ENCODE peak calls at places on chromosomes 7 and 10, in five cellular contexts. One of them, this sample, is unnamed.

GRCh38 chr10:125375210-125375609 is 214.8 kb upstream of the CTBP2 start:
- DNase-seq in transverse colon: no peak
- DNase-seq in DND-41: no peak
- DNase-seq in endodermal cell: no peak
- DNase-seq in foreskin keratinocyte: peak
- DNase-seq in this sample: peak

GRCh38 chr7:145643981-145644380 is 472.6 kb upstream of the CNTNAP2 start:
- DNase-seq in transverse colon: no peak
- DNase-seq in foreskin keratinocyte: no peak
- DNase-seq in DND-41: no peak
- DNase-seq in endodermal cell: no peak
- DNase-seq in this sample: no peak

GRCh38 chr7:36600869-36601530 is 123.3 kb downstream of the AOAH start:
- DNase-seq in transverse colon: no peak
- DNase-seq in DND-41: no peak
- DNase-seq in foreskin keratinocyte: peak
- DNase-seq in endodermal cell: no peak
- DNase-seq in this sample: peak

GRCh38 chr10:47231414-47231813 is 68.6 kb upstream of the GDF10 start:
- DNase-seq in transverse colon: no peak
- DNase-seq in foreskin keratinocyte: no peak
- DNase-seq in endodermal cell: peak
- DNase-seq in DND-41: no peak
- DNase-seq in this sample: no peak

GRCh38 chr7:28804990-28805389 is 153.1 kb downstream of the TRIL start:
- DNase-seq in DND-41: no peak
- DNase-seq in foreskin keratinocyte: no peak
- DNase-seq in transverse colon: no peak
- DNase-seq in endodermal cell: no peak
- DNase-seq in this sample: no peak

GRCh38 chr7:135795846-135796570 is 47.4 kb upstream of the FAM180A start:
- DNase-seq in transverse colon: no peak
- DNase-seq in foreskin keratinocyte: peak
- DNase-seq in DND-41: no peak
- DNase-seq in endodermal cell: peak
- DNase-seq in this sample: no peak

GRCh38 chr10:103736763-103737162 is 118.6 kb downstream of the SH3PXD2A start:
- DNase-seq in transverse colon: no peak
- DNase-seq in foreskin keratinocyte: peak
- DNase-seq in DND-41: peak
- DNase-seq in endodermal cell: peak
- DNase-seq in this sample: no peak

GRCh38 chr7:43465581-43466554 is 117.0 kb upstream of the STK17A start:
- DNase-seq in endodermal cell: no peak
- DNase-seq in foreskin keratinocyte: no peak
- DNase-seq in transverse colon: no peak
- DNase-seq in DND-41: no peak
- DNase-seq in this sample: no peak

GRCh38 chr10:43237128-43237527 is 29.7 kb downstream of the RASGEF1A start:
- DNase-seq in DND-41: no peak
- DNase-seq in transverse colon: peak
- DNase-seq in foreskin keratinocyte: no peak
- DNase-seq in endodermal cell: peak
- DNase-seq in this sample: no peak

GRCh38 chr7:135277161-135277560 is 43.5 kb downstream of the STRA8 start:
- DNase-seq in DND-41: no peak
- DNase-seq in foreskin keratinocyte: no peak
- DNase-seq in endodermal cell: peak
- DNase-seq in transverse colon: no peak
- DNase-seq in this sample: no peak

GRCh38 chr7:157151626-157152339 is 13.1 kb downstream of the UBE3C start:
- DNase-seq in endodermal cell: no peak
- DNase-seq in DND-41: no peak
- DNase-seq in transverse colon: no peak
- DNase-seq in foreskin keratinocyte: no peak
- DNase-seq in this sample: no peak

GRCh38 chr7:143884978-143885559 is 16.9 kb downstream of the TCAF1 start:
- DNase-seq in DND-41: no peak
- DNase-seq in transverse colon: no peak
- DNase-seq in foreskin keratinocyte: peak
- DNase-seq in endodermal cell: peak
- DNase-seq in this sample: no peak

GRCh38 chr10:72242675-72243074 is 26.6 kb upstream of the ASCC1 start:
- DNase-seq in DND-41: no peak
- DNase-seq in endodermal cell: peak
- DNase-seq in transverse colon: peak
- DNase-seq in foreskin keratinocyte: no peak
- DNase-seq in this sample: no peak

GRCh38 chr10:132630666-132631347 is 93.2 kb downstream of the INPP5A start:
- DNase-seq in foreskin keratinocyte: no peak
- DNase-seq in endodermal cell: no peak
- DNase-seq in transverse colon: peak
- DNase-seq in DND-41: no peak
- DNase-seq in this sample: no peak

GRCh38 chr7:59986-60675 is 132.2 kb upstream of the FAM20C start:
- DNase-seq in DND-41: no peak
- DNase-seq in foreskin keratinocyte: no peak
- DNase-seq in transverse colon: peak
- DNase-seq in endodermal cell: no peak
- DNase-seq in this sample: no peak

GRCh38 chr10:49611166-49611814 is 1.2 kb downstream of the SLC18A3 start:
- DNase-seq in endodermal cell: peak
- DNase-seq in transverse colon: no peak
- DNase-seq in DND-41: no peak
- DNase-seq in foreskin keratinocyte: no peak
- DNase-seq in this sample: no peak

GRCh38 chr7:1593091-1593866 is 23.4 kb upstream of the PSMG3 start:
- DNase-seq in DND-41: peak
- DNase-seq in transverse colon: no peak
- DNase-seq in foreskin keratinocyte: no peak
- DNase-seq in endodermal cell: peak
- DNase-seq in this sample: no peak

GRCh38 chr7:94540428-94540827 is 30.8 kb downstream of the CASD1 start:
- DNase-seq in foreskin keratinocyte: no peak
- DNase-seq in transverse colon: no peak
- DNase-seq in endodermal cell: no peak
- DNase-seq in DND-41: no peak
- DNase-seq in this sample: no peak

GRCh38 chr10:17432738-17433137 is 21.7 kb downstream of the ST8SIA6 start:
- DNase-seq in foreskin keratinocyte: peak
- DNase-seq in transverse colon: no peak
- DNase-seq in DND-41: no peak
- DNase-seq in endodermal cell: no peak
- DNase-seq in this sample: peak

GRCh38 chr7:74604326-74605020 is 53.0 kb upstream of the GTF2I start:
- DNase-seq in DND-41: no peak
- DNase-seq in transverse colon: peak
- DNase-seq in endodermal cell: no peak
- DNase-seq in foreskin keratinocyte: no peak
- DNase-seq in this sample: no peak

GRCh38 chr7:5230272-5231067 is 40.4 kb downstream of the WIPI2 start:
- DNase-seq in DND-41: no peak
- DNase-seq in endodermal cell: no peak
- DNase-seq in transverse colon: no peak
- DNase-seq in foreskin keratinocyte: no peak
- DNase-seq in this sample: peak

GRCh38 chr10:1736972-1737221 is 428 bp downstream of the ADARB2 start:
- DNase-seq in transverse colon: no peak
- DNase-seq in foreskin keratinocyte: no peak
- DNase-seq in endodermal cell: no peak
- DNase-seq in DND-41: no peak
- DNase-seq in this sample: no peak

GRCh38 chr7:108263364-108263951 is 133.3 kb upstream of the LAMB4 start:
- DNase-seq in endodermal cell: no peak
- DNase-seq in foreskin keratinocyte: no peak
- DNase-seq in transverse colon: peak
- DNase-seq in DND-41: no peak
- DNase-seq in this sample: no peak

GRCh38 chr10:102815790-102816549 is 21.2 kb downstream of the CYP17A1 start:
- DNase-seq in endodermal cell: no peak
- DNase-seq in transverse colon: peak
- DNase-seq in foreskin keratinocyte: peak
- DNase-seq in DND-41: no peak
- DNase-seq in this sample: no peak

GRCh38 chr10:109183366-109183765 is 739.9 kb downstream of the XPNPEP1 start:
- DNase-seq in endodermal cell: no peak
- DNase-seq in DND-41: no peak
- DNase-seq in foreskin keratinocyte: no peak
- DNase-seq in transverse colon: no peak
- DNase-seq in this sample: no peak

GRCh38 chr10:132539894-132540293 is 2.3 kb downstream of the INPP5A start:
- DNase-seq in endodermal cell: no peak
- DNase-seq in foreskin keratinocyte: peak
- DNase-seq in transverse colon: no peak
- DNase-seq in DND-41: peak
- DNase-seq in this sample: no peak

GRCh38 chr7:107405559-107405958 is 64.3 kb upstream of the GPR22 start:
- DNase-seq in DND-41: no peak
- DNase-seq in foreskin keratinocyte: peak
- DNase-seq in transverse colon: no peak
- DNase-seq in endodermal cell: no peak
- DNase-seq in this sample: no peak

GRCh38 chr10:26448292-26448691 is 10.2 kb downstream of the APBB1IP start:
- DNase-seq in foreskin keratinocyte: no peak
- DNase-seq in DND-41: no peak
- DNase-seq in transverse colon: no peak
- DNase-seq in endodermal cell: no peak
- DNase-seq in this sample: no peak
- H3K27ac ChIP-seq in foreskin keratinocyte: no peak
- H3K27ac ChIP-seq in DND-41: peak
- H3K27ac ChIP-seq in transverse colon: peak
- H3K27ac ChIP-seq in endodermal cell: no peak
- H3K27ac ChIP-seq in this sample: no peak

GRCh38 chr7:47268826-47269465 is 313.0 kb downstream of the TNS3 start:
- DNase-seq in foreskin keratinocyte: no peak
- DNase-seq in transverse colon: no peak
- DNase-seq in DND-41: no peak
- DNase-seq in endodermal cell: no peak
- DNase-seq in this sample: no peak

GRCh38 chr7:47265621-47266020 is 316.3 kb downstream of the TNS3 start:
- DNase-seq in foreskin keratinocyte: no peak
- DNase-seq in endodermal cell: no peak
- DNase-seq in DND-41: no peak
- DNase-seq in transverse colon: no peak
- DNase-seq in this sample: no peak

GRCh38 chr7:47267346-47267745 is 314.6 kb downstream of the TNS3 start:
- DNase-seq in transverse colon: no peak
- DNase-seq in endodermal cell: no peak
- DNase-seq in foreskin keratinocyte: no peak
- DNase-seq in DND-41: no peak
- DNase-seq in this sample: no peak

GRCh38 chr7:47266131-47266706 is 315.7 kb downstream of the TNS3 start:
- DNase-seq in endodermal cell: peak
- DNase-seq in transverse colon: peak
- DNase-seq in DND-41: peak
- DNase-seq in foreskin keratinocyte: peak
- DNase-seq in this sample: no peak

DNA sequence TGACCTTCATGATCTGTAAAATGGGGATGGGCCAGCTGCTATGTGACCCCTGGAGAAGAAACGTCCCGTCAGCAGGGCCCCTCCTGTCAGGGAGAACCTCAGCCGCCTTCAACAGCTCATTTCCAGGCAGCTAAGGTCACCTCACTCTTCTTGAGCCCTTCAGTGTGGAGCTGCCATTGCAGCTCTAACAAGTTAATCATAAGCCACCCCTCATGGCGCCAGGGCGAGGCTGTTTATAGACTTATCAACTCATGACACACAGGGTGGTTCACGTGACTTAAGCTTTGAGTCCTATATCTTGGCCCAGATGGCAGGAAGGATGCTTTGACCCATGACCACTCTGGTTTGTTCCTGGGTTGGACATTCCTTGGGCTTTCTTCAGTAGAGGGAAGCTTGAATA is 315.1 kb downstream of the TNS3 start:
- DNase-seq in endodermal cell: no peak
- DNase-seq in DND-41: no peak
- DNase-seq in foreskin keratinocyte: no peak
- DNase-seq in transverse colon: peak
- DNase-seq in this sample: no peak
- H3K27ac ChIP-seq in endodermal cell: no peak
- H3K27ac ChIP-seq in DND-41: no peak
- H3K27ac ChIP-seq in foreskin keratinocyte: no peak
- H3K27ac ChIP-seq in transverse colon: peak
- H3K27ac ChIP-seq in this sample: no peak

GRCh38 chr10:91042069-91042468 is 121.2 kb upstream of the ANKRD1 start:
- DNase-seq in endodermal cell: no peak
- DNase-seq in DND-41: no peak
- DNase-seq in transverse colon: no peak
- DNase-seq in foreskin keratinocyte: no peak
- DNase-seq in this sample: no peak
- H3K27ac ChIP-seq in endodermal cell: no peak
- H3K27ac ChIP-seq in DND-41: no peak
- H3K27ac ChIP-seq in transverse colon: no peak
- H3K27ac ChIP-seq in foreskin keratinocyte: no peak
- H3K27ac ChIP-seq in this sample: no peak

GRCh38 chr10:74923556-74923955 is 97.2 kb downstream of the KAT6B start:
- DNase-seq in foreskin keratinocyte: no peak
- DNase-seq in DND-41: peak
- DNase-seq in transverse colon: no peak
- DNase-seq in endodermal cell: peak
- DNase-seq in this sample: no peak
- H3K27ac ChIP-seq in foreskin keratinocyte: no peak
- H3K27ac ChIP-seq in DND-41: no peak
- H3K27ac ChIP-seq in transverse colon: peak
- H3K27ac ChIP-seq in endodermal cell: no peak
- H3K27ac ChIP-seq in this sample: peak

DNA sequence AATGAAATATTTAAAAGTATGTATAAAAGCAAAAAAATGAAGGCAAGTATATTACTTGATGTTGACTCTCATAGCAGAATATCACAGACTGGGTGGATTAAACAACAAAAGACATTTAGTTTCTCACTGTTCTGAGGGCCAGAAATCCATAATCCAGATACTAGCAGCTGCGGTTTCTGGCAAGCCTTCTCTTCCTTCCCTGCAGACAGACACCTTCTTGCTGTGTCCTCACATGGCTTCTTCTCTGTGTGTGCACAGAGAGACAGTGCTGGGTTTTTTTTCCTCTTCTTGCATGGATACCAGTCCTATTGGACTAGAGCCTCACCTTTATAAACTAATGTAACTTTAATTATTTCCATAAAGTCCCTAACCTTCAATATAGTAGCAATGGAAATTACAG is 127.9 kb upstream of the AKR1E2 start:
- DNase-seq in DND-41: no peak
- DNase-seq in transverse colon: no peak
- DNase-seq in foreskin keratinocyte: no peak
- DNase-seq in endodermal cell: no peak
- DNase-seq in this sample: no peak
- H3K27ac ChIP-seq in DND-41: no peak
- H3K27ac ChIP-seq in transverse colon: no peak
- H3K27ac ChIP-seq in foreskin keratinocyte: no peak
- H3K27ac ChIP-seq in endodermal cell: no peak
- H3K27ac ChIP-seq in this sample: no peak

This sample was measured in epithelial cell of prostate.